ENCODE peak calls at places on chromosomes 12 and 14, in six cellular contexts. One of them, this sample, is unnamed.

GRCh38 chr12:52243264-52243773 is 10.3 kb downstream of the KRT7 start:
- DNase-seq in activated gamma-delta T cell treated with Interleukin-2 at 50 U/mL for 16 hours: no peak
- DNase-seq in B cell: no peak
- DNase-seq in dorsolateral prefrontal cortex: no peak
- DNase-seq in activated T-cell treated with anti-CD3 and anti-CD28 coated beads for 24 hours: no peak
- DNase-seq in neural crest cell: no peak
- DNase-seq in this sample: no peak

GRCh38 chr14:81591266-81591665 is 57.6 kb upstream of the SEL1L start:
- DNase-seq in activated gamma-delta T cell treated with Interleukin-2 at 50 U/mL for 16 hours: no peak
- DNase-seq in B cell: no peak
- DNase-seq in dorsolateral prefrontal cortex: no peak
- DNase-seq in activated T-cell treated with anti-CD3 and anti-CD28 coated beads for 24 hours: no peak
- DNase-seq in neural crest cell: no peak
- DNase-seq in this sample: no peak

GRCh38 chr12:45669093-45669492 is 60.4 kb upstream of the ARID2 start:
- DNase-seq in activated gamma-delta T cell treated with Interleukin-2 at 50 U/mL for 16 hours: no peak
- DNase-seq in B cell: peak
- DNase-seq in dorsolateral prefrontal cortex: no peak
- DNase-seq in activated T-cell treated with anti-CD3 and anti-CD28 coated beads for 24 hours: no peak
- DNase-seq in neural crest cell: no peak
- DNase-seq in this sample: no peak

GRCh38 chr12:25971675-25972035 is 13.2 kb downstream of the RASSF8 start:
- DNase-seq in activated gamma-delta T cell treated with Interleukin-2 at 50 U/mL for 16 hours: no peak
- DNase-seq in B cell: no peak
- DNase-seq in dorsolateral prefrontal cortex: no peak
- DNase-seq in activated T-cell treated with anti-CD3 and anti-CD28 coated beads for 24 hours: no peak
- DNase-seq in neural crest cell: no peak
- DNase-seq in this sample: no peak

GRCh38 chr12:3805058-3805457 is 52.1 kb upstream of the CRACR2A start:
- DNase-seq in activated gamma-delta T cell treated with Interleukin-2 at 50 U/mL for 16 hours: no peak
- DNase-seq in B cell: no peak
- DNase-seq in dorsolateral prefrontal cortex: no peak
- DNase-seq in activated T-cell treated with anti-CD3 and anti-CD28 coated beads for 24 hours: no peak
- DNase-seq in neural crest cell: no peak
- DNase-seq in this sample: no peak

GRCh38 chr12:80033457-80033856 is 65.9 kb upstream of the OTOGL start:
- DNase-seq in activated gamma-delta T cell treated with Interleukin-2 at 50 U/mL for 16 hours: no peak
- DNase-seq in B cell: no peak
- DNase-seq in dorsolateral prefrontal cortex: no peak
- DNase-seq in activated T-cell treated with anti-CD3 and anti-CD28 coated beads for 24 hours: no peak
- DNase-seq in neural crest cell: no peak
- DNase-seq in this sample: no peak

GRCh38 chr14:89416002-89416995 is 734 bp downstream of the FOXN3 start:
- DNase-seq in activated gamma-delta T cell treated with Interleukin-2 at 50 U/mL for 16 hours: peak
- DNase-seq in B cell: peak
- DNase-seq in dorsolateral prefrontal cortex: peak
- DNase-seq in activated T-cell treated with anti-CD3 and anti-CD28 coated beads for 24 hours: peak
- DNase-seq in neural crest cell: peak
- DNase-seq in this sample: peak

GRCh38 chr14:47674546-47675238 is 713 bp downstream of the MDGA2 start:
- DNase-seq in activated gamma-delta T cell treated with Interleukin-2 at 50 U/mL for 16 hours: no peak
- DNase-seq in B cell: no peak
- DNase-seq in dorsolateral prefrontal cortex: no peak
- DNase-seq in activated T-cell treated with anti-CD3 and anti-CD28 coated beads for 24 hours: no peak
- DNase-seq in neural crest cell: peak
- DNase-seq in this sample: no peak

GRCh38 chr12:6046511-6047180 is 77.8 kb downstream of the VWF start:
- DNase-seq in activated gamma-delta T cell treated with Interleukin-2 at 50 U/mL for 16 hours: no peak
- DNase-seq in B cell: no peak
- DNase-seq in dorsolateral prefrontal cortex: no peak
- DNase-seq in activated T-cell treated with anti-CD3 and anti-CD28 coated beads for 24 hours: no peak
- DNase-seq in neural crest cell: no peak
- DNase-seq in this sample: no peak

GRCh38 chr14:70651522-70651921 is 9.8 kb downstream of the TTC9 start:
- DNase-seq in activated gamma-delta T cell treated with Interleukin-2 at 50 U/mL for 16 hours: no peak
- DNase-seq in B cell: no peak
- DNase-seq in dorsolateral prefrontal cortex: no peak
- DNase-seq in activated T-cell treated with anti-CD3 and anti-CD28 coated beads for 24 hours: no peak
- DNase-seq in neural crest cell: no peak
- DNase-seq in this sample: no peak

GRCh38 chr12:3150308-3150670 is 73.1 kb downstream of the TSPAN9 start:
- DNase-seq in activated gamma-delta T cell treated with Interleukin-2 at 50 U/mL for 16 hours: no peak
- DNase-seq in B cell: no peak
- DNase-seq in dorsolateral prefrontal cortex: no peak
- DNase-seq in activated T-cell treated with anti-CD3 and anti-CD28 coated beads for 24 hours: no peak
- DNase-seq in neural crest cell: no peak
- DNase-seq in this sample: no peak

GRCh38 chr14:101561145-101561896 is at the start of gene DIO3:
- DNase-seq in activated gamma-delta T cell treated with Interleukin-2 at 50 U/mL for 16 hours: no peak
- DNase-seq in B cell: no peak
- DNase-seq in dorsolateral prefrontal cortex: no peak
- DNase-seq in activated T-cell treated with anti-CD3 and anti-CD28 coated beads for 24 hours: no peak
- DNase-seq in neural crest cell: peak
- DNase-seq in this sample: no peak

GRCh38 chr14:79468491-79468890 is 742.8 kb downstream of the DIO2 start:
- DNase-seq in activated gamma-delta T cell treated with Interleukin-2 at 50 U/mL for 16 hours: no peak
- DNase-seq in B cell: no peak
- DNase-seq in dorsolateral prefrontal cortex: no peak
- DNase-seq in activated T-cell treated with anti-CD3 and anti-CD28 coated beads for 24 hours: no peak
- DNase-seq in neural crest cell: no peak
- DNase-seq in this sample: no peak

GRCh38 chr12:49776413-49776812 is 35.1 kb downstream of the TMBIM6 start:
- DNase-seq in activated gamma-delta T cell treated with Interleukin-2 at 50 U/mL for 16 hours: peak
- DNase-seq in B cell: peak
- DNase-seq in dorsolateral prefrontal cortex: peak
- DNase-seq in activated T-cell treated with anti-CD3 and anti-CD28 coated beads for 24 hours: peak
- DNase-seq in neural crest cell: peak
- DNase-seq in this sample: peak

GRCh38 chr12:127253797-127254196 is 1013.2 kb upstream of the TMEM132C start:
- DNase-seq in activated gamma-delta T cell treated with Interleukin-2 at 50 U/mL for 16 hours: no peak
- DNase-seq in B cell: no peak
- DNase-seq in dorsolateral prefrontal cortex: no peak
- DNase-seq in activated T-cell treated with anti-CD3 and anti-CD28 coated beads for 24 hours: no peak
- DNase-seq in neural crest cell: no peak
- DNase-seq in this sample: no peak

GRCh38 chr12:50061946-50062725 is 4.7 kb downstream of the ASIC1 start:
- DNase-seq in activated gamma-delta T cell treated with Interleukin-2 at 50 U/mL for 16 hours: no peak
- DNase-seq in B cell: no peak
- DNase-seq in dorsolateral prefrontal cortex: no peak
- DNase-seq in activated T-cell treated with anti-CD3 and anti-CD28 coated beads for 24 hours: no peak
- DNase-seq in neural crest cell: no peak
- DNase-seq in this sample: no peak

GRCh38 chr12:47744005-47744651 is 14.6 kb downstream of the RAPGEF3 start:
- DNase-seq in activated gamma-delta T cell treated with Interleukin-2 at 50 U/mL for 16 hours: peak
- DNase-seq in B cell: peak
- DNase-seq in dorsolateral prefrontal cortex: no peak
- DNase-seq in activated T-cell treated with anti-CD3 and anti-CD28 coated beads for 24 hours: peak
- DNase-seq in neural crest cell: no peak
- DNase-seq in this sample: no peak

This sample was measured in T-helper 2 cell treated with Interferon-gamma antibody and Interleukin-4, amounts not matched to agents 5 μg/mL and 100 μg/mL, for 36 hours.